ENCODE peak calls at places on chromosomes 6 and 20, in nine cellular contexts. M is transverse colon, C is left lung, Y is OCI-LY7, T is A673, V is fibroblast of villous mesenchyme, I is pancreas, X is lung, U is dorsolateral prefrontal cortex. R is an unnamed sample.

GRCh38 chr20:8601542-8601912 is 467.4 kb upstream of the PLCB4 start:
- DNase-seq in Y (peak), X (no peak), V (no peak), M (no peak), T (no peak), U (no peak), I (no peak), C (no peak), R (no peak)

GRCh38 chr6:27188206-27188884 is 59.2 kb upstream of the PRSS16 start:
- DNase-seq in T (peak), X (peak), Y (peak), I (peak), V (peak), U (no peak), C (peak), M (peak), R (peak)

GRCh38 chr6:46220351-46221220 is 49.8 kb upstream of the ENPP5 start:
- DNase-seq in X (no peak), T (no peak), C (no peak), M (no peak), V (no peak), Y (peak), U (no peak), I (no peak), R (no peak)

GRCh38 chr6:157260735-157261134 is 62.6 kb downstream of the TMEM242 start:
- DNase-seq in T (no peak), V (no peak), C (no peak), M (no peak), I (no peak), Y (no peak), X (no peak), U (no peak), R (no peak)

GRCh38 chr20:47950557-47951283 is 165.4 kb upstream of the SULF2 start:
- DNase-seq in V (no peak), M (no peak), C (no peak), Y (no peak), U (no peak), I (no peak), T (no peak), X (no peak), R (no peak)

GRCh38 chr6:18022398-18023231 is 35.2 kb upstream of the KIF13A start:
- DNase-seq in M (no peak), T (peak), V (peak), U (peak), X (no peak), C (no peak), I (no peak), Y (no peak), R (no peak)

GRCh38 chr20:25061103-25061799 is 3.3 kb upstream of the ACSS1 start:
- DNase-seq in Y (no peak), M (peak), X (no peak), I (peak), V (no peak), T (no peak), C (peak), U (peak), R (no peak)

GRCh38 chr6:36954262-36954931 is at the start of gene PI16:
- DNase-seq in U (peak), X (no peak), M (no peak), V (no peak), Y (no peak), C (no peak), I (no peak), T (no peak), R (no peak)

GRCh38 chr6:105991561-105992314 is 94.4 kb upstream of the PRDM1 start:
- DNase-seq in U (no peak), T (no peak), C (no peak), M (peak), X (no peak), I (no peak), V (no peak), Y (peak), R (no peak)

GRCh38 chr6:123415844-123416468 is 220.8 kb downstream of the TRDN start:
- DNase-seq in X (peak), M (peak), C (no peak), U (peak), Y (peak), T (peak), V (peak), I (peak), R (no peak)

GRCh38 chr20:35561268-35561667 is 19.4 kb downstream of the ERGIC3 start:
- DNase-seq in T (peak), X (peak), M (peak), C (no peak), V (peak), Y (peak), U (no peak), I (peak), R (peak)

GRCh38 chr20:44271915-44272663 is 25.0 kb downstream of the GDAP1L1 start:
- DNase-seq in V (no peak), I (no peak), T (peak), U (no peak), Y (no peak), C (no peak), M (no peak), X (no peak), R (no peak)

GRCh38 chr6:143784316-143784715 is 58.8 kb upstream of the LTV1 start:
- DNase-seq in M (no peak), U (no peak), T (no peak), C (no peak), V (no peak), I (no peak), X (no peak), Y (no peak), R (no peak)

GRCh38 chr6:123215211-123215610 is 219.2 kb downstream of the CLVS2 start:
- DNase-seq in I (no peak), T (peak), C (no peak), U (no peak), M (no peak), X (no peak), V (no peak), Y (no peak), R (no peak)

GRCh38 chr20:11271920-11272594 is 598.3 kb upstream of the JAG1 start:
- DNase-seq in V (no peak), I (no peak), U (no peak), T (no peak), X (no peak), M (no peak), Y (no peak), C (no peak), R (no peak)

GRCh38 chr6:79635179-79635578 is 4.0 kb downstream of the SH3BGRL2 start:
- DNase-seq in X (no peak), U (no peak), T (peak), Y (no peak), C (no peak), I (no peak), M (no peak), V (no peak), R (no peak)

GRCh38 chr6:351011-351866 is 40.3 kb upstream of the IRF4 start:
- DNase-seq in I (no peak), C (no peak), V (no peak), X (no peak), T (no peak), U (no peak), M (no peak), Y (no peak), R (no peak)

GRCh38 chr6:3894535-3895302 is 45.5 kb downstream of the FAM50B start:
- DNase-seq in V (no peak), Y (no peak), T (no peak), C (no peak), M (no peak), X (no peak), U (no peak), I (no peak), R (no peak)

GRCh38 chr6:84560431-84561375 is 203.7 kb downstream of the TBX18 start:
- DNase-seq in V (no peak), U (no peak), Y (no peak), M (no peak), T (no peak), X (no peak), I (no peak), C (no peak), R (no peak)

GRCh38 chr20:40632346-40632976 is 56.6 kb downstream of the MAFB start:
- DNase-seq in U (no peak), M (no peak), Y (no peak), T (no peak), C (no peak), X (peak), I (no peak), V (no peak), R (no peak)

GRCh38 chr6:149028767-149029405 is 282.1 kb downstream of the UST start:
- DNase-seq in Y (peak), U (no peak), T (peak), I (peak), X (peak), M (peak), C (peak), V (peak), R (peak)

GRCh38 chr6:10210052-10210451 is 204.8 kb downstream of the TFAP2A start:
- DNase-seq in T (peak), X (no peak), U (no peak), Y (no peak), M (no peak), I (no peak), C (no peak), V (no peak), R (no peak)

GRCh38 chr6:28480253-28480932 is 35.2 kb downstream of the GPX6 start:
- DNase-seq in I (no peak), C (no peak), M (no peak), U (no peak), T (no peak), X (no peak), Y (no peak), V (no peak), R (no peak)

GRCh38 chr6:28474441-28475219 is 31.3 kb upstream of the ZSCAN23 start:
- DNase-seq in I (no peak), U (no peak), M (no peak), T (peak), V (peak), C (no peak), X (no peak), Y (peak), R (peak)

DNA sequence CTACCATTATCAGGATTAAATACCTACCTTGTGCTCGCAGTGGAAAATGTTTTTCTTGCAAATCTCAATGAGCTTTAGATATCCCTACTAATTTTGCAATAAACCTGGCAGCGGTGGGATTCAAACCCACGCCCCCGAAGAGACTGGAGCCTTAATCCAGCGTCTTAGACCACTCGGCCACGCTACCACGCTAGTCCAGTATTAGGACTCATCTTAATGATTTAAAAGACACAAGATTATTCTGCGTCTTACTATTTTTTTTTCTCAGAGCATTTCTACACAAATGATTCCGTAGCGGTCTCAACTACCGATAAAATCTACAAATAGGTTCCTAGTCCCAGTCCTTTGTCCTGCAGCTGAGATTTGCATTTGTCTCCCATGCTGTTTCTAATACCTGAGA is 35.2 kb upstream of the ZSCAN23 start:
- DNase-seq in V (no peak), U (no peak), X (no peak), Y (no peak), M (no peak), I (no peak), C (no peak), T (no peak), R (no peak)
- H3K4me3 ChIP-seq in V (no peak), U (no peak), X (no peak), Y (no peak), M (no peak), I (no peak), C (no peak), T (no peak), R (no peak)

GRCh38 chr6:50837589-50838445 is 19.1 kb downstream of the TFAP2B start:
- DNase-seq in T (no peak), X (no peak), I (no peak), M (no peak), Y (no peak), C (no peak), U (no peak), V (no peak), R (no peak)

GRCh38 chr6:50840814-50841192 is 22.1 kb downstream of the TFAP2B start:
- DNase-seq in I (no peak), M (no peak), X (no peak), T (no peak), Y (no peak), U (no peak), C (no peak), V (no peak), R (no peak)

GRCh38 chr6:50842861-50843384 is 24.3 kb downstream of the TFAP2B start:
- DNase-seq in V (no peak), U (no peak), I (no peak), M (no peak), Y (no peak), C (no peak), X (no peak), T (no peak), R (no peak)

GRCh38 chr6:50842446-50842845 is 23.8 kb downstream of the TFAP2B start:
- DNase-seq in T (no peak), U (no peak), M (no peak), I (no peak), C (no peak), Y (no peak), V (no peak), X (no peak), R (no peak)

GRCh38 chr6:50840112-50840813 is 21.6 kb downstream of the TFAP2B start:
- DNase-seq in X (no peak), C (no peak), T (no peak), I (no peak), V (no peak), U (no peak), Y (no peak), M (no peak), R (no peak)
- H3K4me3 ChIP-seq in X (no peak), C (no peak), T (no peak), I (no peak), V (no peak), U (no peak), Y (no peak), M (no peak), R (no peak)

DNA sequence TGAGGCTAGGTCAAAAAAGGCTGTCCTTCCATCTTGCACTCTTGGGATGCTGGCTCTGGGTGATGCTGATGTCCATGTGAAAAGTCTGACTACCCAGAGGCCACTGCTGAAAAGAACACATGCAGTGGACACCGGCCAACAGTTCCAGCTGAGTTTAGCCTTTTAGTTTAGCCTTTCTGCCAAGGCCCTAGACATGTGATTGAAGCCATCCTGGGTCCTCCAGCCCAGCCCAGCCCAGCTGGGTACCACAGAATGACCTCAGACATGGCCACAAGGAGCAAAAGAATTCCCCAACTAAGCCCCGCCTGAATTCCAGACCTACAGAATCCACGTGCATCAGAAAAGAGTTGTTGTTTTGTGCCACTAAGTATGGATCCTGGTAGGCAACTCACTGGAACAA is 17.4 kb downstream of the PIGT start:
- DNase-seq in C (no peak), X (no peak), I (no peak), Y (no peak), M (peak), V (peak), T (no peak), U (peak), R (no peak)
- H3K4me3 ChIP-seq in C (no peak), X (no peak), I (no peak), Y (peak), M (no peak), V (no peak), T (no peak), U (peak), R (no peak)

GRCh38 chr20:36862857-36863668 is 12.9 kb upstream of the TLDC2 start:
- DNase-seq in M (no peak), V (no peak), X (no peak), Y (no peak), U (no peak), I (no peak), C (no peak), T (no peak), R (no peak)
- H3K4me3 ChIP-seq in M (peak), V (peak), X (peak), Y (peak), U (peak), I (peak), C (peak), T (peak), R (no peak)

GRCh38 chr6:41504526-41505021 is 41.6 kb upstream of the FOXP4 start:
- DNase-seq in I (no peak), Y (no peak), T (no peak), X (no peak), M (no peak), C (no peak), V (no peak), U (no peak), R (no peak)
- H3K4me3 ChIP-seq in I (no peak), Y (no peak), T (peak), X (no peak), M (no peak), C (peak), V (no peak), U (peak), R (no peak)

GRCh38 chr6:138818496-138819194 is 22.8 kb downstream of the ECT2L start:
- DNase-seq in I (no peak), U (no peak), X (no peak), M (no peak), Y (peak), C (no peak), T (no peak), V (no peak), R (no peak)
- H3K4me3 ChIP-seq in I (no peak), U (no peak), X (no peak), M (no peak), Y (peak), C (no peak), T (no peak), V (no peak), R (no peak)